ENCODE peak calls at places on chromosomes 12 and 14, in five cellular contexts. B is naive B cell, Z is NCI-H2171 treated with DMSO at 0.1 percent for 48 hours, T is HuH-7, H is NCI-H2081. G is an unnamed sample.
A peak's percentile ranks its signal among the peaks of the same experiment; 100 is the strongest.

GRCh38 chr14:92880351-92880750 is 42.6 kb upstream of the CHGA start:
- DNase-seq in Z (no peak), T (no peak), H (no peak), B (no peak), G (no peak)

GRCh38 chr12:118986043-118986442 is 4.7 kb downstream of the SRRM4 start:
- DNase-seq in Z (no peak), B (no peak), H (no peak), T (no peak), G (no peak)

GRCh38 chr14:86022031-86022629 is 492.2 kb downstream of the FLRT2 start:
- DNase-seq in B (no peak), H (no peak), Z (peak; percentile 7), T (no peak), G (no peak)

GRCh38 chr12:20415013-20415412 is 46.7 kb downstream of the PDE3A start:
- DNase-seq in T (no peak), H (peak; percentile 10), Z (peak; percentile 24), B (no peak), G (no peak)

GRCh38 chr12:25997401-25997973 is 39.0 kb downstream of the RASSF8 start:
- DNase-seq in B (no peak), H (no peak), Z (no peak), T (no peak), G (no peak)

GRCh38 chr12:57563358-57563757 is 13.5 kb downstream of the KIF5A start:
- DNase-seq in Z (no peak), T (no peak), H (no peak), B (no peak), G (no peak)

GRCh38 chr14:34766611-34767010 is 52.2 kb upstream of the CFL2 start:
- DNase-seq in Z (no peak), T (no peak), H (no peak), B (no peak), G (no peak)

GRCh38 chr14:49362916-49363315 is 223.3 kb downstream of the RPS29 start:
- DNase-seq in B (no peak), T (no peak), H (no peak), Z (no peak), G (no peak)

GRCh38 chr14:64910847-64911495 is 3.3 kb upstream of the CHURC1 start:
- DNase-seq in Z (peak; percentile 68), H (peak; percentile 13), B (no peak), T (no peak), G (no peak)

GRCh38 chr12:91144053-91144452 is 32.8 kb upstream of the LUM start:
- DNase-seq in T (no peak), B (no peak), H (no peak), Z (no peak), G (no peak)

GRCh38 chr12:38639625-38640024 is 265.8 kb downstream of the CPNE8 start:
- DNase-seq in B (no peak), Z (no peak), T (no peak), H (no peak), G (no peak)

GRCh38 chr12:110533607-110534006 is 31.5 kb downstream of the RAD9B start:
- DNase-seq in H (no peak), B (no peak), Z (no peak), T (no peak), G (no peak)

GRCh38 chr14:79044894-79045624 is 874.9 kb downstream of the NRXN3 start:
- DNase-seq in Z (no peak), H (peak; percentile 90), B (no peak), T (no peak), G (no peak)

GRCh38 chr12:50397122-50397650 is 777 bp upstream of the FAM186A start:
- DNase-seq in T (no peak), Z (no peak), H (no peak), B (no peak), G (no peak)

GRCh38 chr12:2324375-2324774 is 271.6 kb downstream of the CACNA1C start:
- DNase-seq in Z (peak; percentile 98), T (no peak), B (no peak), H (peak; percentile 97), G (no peak)

GRCh38 chr12:2138871-2139308 is 86.1 kb downstream of the CACNA1C start:
- DNase-seq in T (no peak), B (no peak), Z (no peak), H (no peak), G (no peak)

GRCh38 chr12:108247130-108247529 is 92.0 kb downstream of the CMKLR1 start:
- DNase-seq in Z (no peak), B (no peak), H (no peak), T (no peak), G (no peak)

GRCh38 chr12:4045433-4045760 is 172.2 kb upstream of the PARP11 start:
- DNase-seq in T (no peak), H (no peak), Z (no peak), B (no peak), G (no peak)

GRCh38 chr12:122097641-122098364 is 19.2 kb downstream of the MLXIP start:
- DNase-seq in H (peak; percentile 70), T (no peak), B (no peak), Z (peak; percentile 45), G (no peak)

GRCh38 chr12:69933115-69933552 is 108.1 kb downstream of the MYRFL start:
- DNase-seq in B (no peak), Z (no peak), H (no peak), T (no peak), G (peak; percentile 12)

GRCh38 chr12:7123806-7124519 is 4.7 kb downstream of the RBP5 start:
- DNase-seq in H (no peak), B (no peak), T (peak; percentile 69), Z (no peak), G (no peak)

GRCh38 chr14:42110167-42110566 is 503.5 kb downstream of the LRFN5 start:
- DNase-seq in B (no peak), H (peak; percentile 70), Z (peak; percentile 89), T (peak; percentile 6), G (no peak)

GRCh38 chr12:133026996-133027395 is 10.3 kb upstream of the ZNF84 start:
- DNase-seq in Z (no peak), H (no peak), B (no peak), T (no peak), G (no peak)

GRCh38 chr14:28676481-28676880 is 90.1 kb upstream of the FOXG1 start:
- DNase-seq in T (no peak), H (no peak), B (no peak), Z (no peak), G (no peak)

GRCh38 chr14:54348001-54348611 is 48.7 kb upstream of the CDKN3 start:
- DNase-seq in T (peak; percentile 43), H (peak; percentile 68), Z (peak; percentile 76), B (peak; percentile 15), G (no peak)

GRCh38 chr14:78758333-78758732 is 588.2 kb downstream of the NRXN3 start:
- DNase-seq in H (peak; percentile 75), B (no peak), Z (peak; percentile 71), T (peak; percentile 20), G (no peak)

GRCh38 chr12:25377475-25378179 is 126.9 kb upstream of the KRAS start:
- DNase-seq in T (no peak), Z (no peak), H (no peak), B (no peak), G (no peak)